ENCODE peak calls at places on chromosome 16, in nine cellular contexts. L, O, K, H, B, G, U, Q and N are unnamed samples.

GRCh38 chr16:71693168-71693567 is 31.3 kb downstream of the PHLPP2 start:
- DNase-seq in L (no peak), O (no peak), K (no peak), H (no peak), B (no peak), G (no peak), U (no peak), Q (no peak), N (no peak)

GRCh38 chr16:55466209-55466608 is 12.8 kb upstream of the MMP2 start:
- DNase-seq in L (no peak), O (no peak), K (no peak), H (no peak), B (no peak), G (no peak), U (no peak), Q (no peak), N (no peak)

GRCh38 chr16:79767597-79768280 is 167.2 kb upstream of the MAF start:
- DNase-seq in L (no peak), O (no peak), K (no peak), H (no peak), B (no peak), G (peak), U (peak), Q (no peak), N (no peak)

GRCh38 chr16:58262592-58262991 is 32.2 kb downstream of the PRSS54 start:
- DNase-seq in L (no peak), O (no peak), K (no peak), H (no peak), B (no peak), G (no peak), U (no peak), Q (no peak), N (no peak)

GRCh38 chr16:29310852-29311314 is 95.6 kb downstream of the NPIPB11 start:
- DNase-seq in L (no peak), O (no peak), K (peak), H (no peak), B (no peak), G (peak), U (no peak), Q (peak), N (no peak)

GRCh38 chr16:49861299-49861698 is 5.4 kb upstream of the ZNF423 start:
- DNase-seq in L (no peak), O (no peak), K (no peak), H (no peak), B (no peak), G (no peak), U (no peak), Q (no peak), N (no peak)

GRCh38 chr16:56350491-56351405 is 74.6 kb downstream of the AMFR start:
- DNase-seq in L (no peak), O (no peak), K (no peak), H (no peak), B (no peak), G (no peak), U (no peak), Q (peak), N (peak)

GRCh38 chr16:1163567-1164055 is 10.7 kb downstream of the CACNA1H start:
- DNase-seq in L (no peak), O (no peak), K (no peak), H (no peak), B (no peak), G (no peak), U (no peak), Q (no peak), N (no peak)

GRCh38 chr16:59593256-59593655 is 859.1 kb upstream of the GOT2 start:
- DNase-seq in L (no peak), O (no peak), K (no peak), H (no peak), B (no peak), G (peak), U (no peak), Q (no peak), N (no peak)

GRCh38 chr16:3020604-3021448 is 658 bp downstream of the TNFRSF12A start:
- DNase-seq in L (peak), O (peak), K (peak), H (peak), B (no peak), G (peak), U (peak), Q (peak), N (peak)

GRCh38 chr16:84999200-84999599 is 12.1 kb downstream of the ZDHHC7 start:
- DNase-seq in L (no peak), O (no peak), K (no peak), H (no peak), B (no peak), G (no peak), U (no peak), Q (no peak), N (no peak)

GRCh38 chr16:318628-319027 is 33.9 kb downstream of the AXIN1 start:
- DNase-seq in L (no peak), O (no peak), K (no peak), H (no peak), B (no peak), G (no peak), U (no peak), Q (no peak), N (no peak)

GRCh38 chr16:61862221-61862620 is 174.0 kb downstream of the CDH8 start:
- DNase-seq in L (no peak), O (no peak), K (no peak), H (no peak), B (no peak), G (no peak), U (no peak), Q (no peak), N (no peak)

GRCh38 chr16:50121721-50122445 is 31.2 kb upstream of the TENT4B start:
- DNase-seq in L (peak), O (peak), K (no peak), H (no peak), B (no peak), G (no peak), U (no peak), Q (no peak), N (no peak)

GRCh38 chr16:85168732-85169256 is 56.5 kb upstream of the CIBAR2 start:
- DNase-seq in L (no peak), O (peak), K (peak), H (no peak), B (no peak), G (peak), U (no peak), Q (peak), N (no peak)

GRCh38 chr16:85778873-85779272 is 20.5 kb downstream of the EMC8 start:
- DNase-seq in L (no peak), O (no peak), K (no peak), H (no peak), B (no peak), G (no peak), U (no peak), Q (peak), N (no peak)

GRCh38 chr16:817001-817906 is 16.7 kb upstream of the GNG13 start:
- DNase-seq in L (no peak), O (no peak), K (no peak), H (no peak), B (no peak), G (no peak), U (no peak), Q (no peak), N (no peak)

GRCh38 chr16:27776556-27776955 is 226.6 kb downstream of the KATNIP start:
- DNase-seq in L (no peak), O (no peak), K (no peak), H (no peak), B (no peak), G (no peak), U (no peak), Q (peak), N (no peak)

GRCh38 chr16:2512920-2513404 is 790 bp upstream of the ATP6V0C start:
- DNase-seq in L (peak), O (no peak), K (no peak), H (no peak), B (no peak), G (no peak), U (no peak), Q (no peak), N (peak)

GRCh38 chr16:88974641-88975215 is 2.3 kb downstream of the CBFA2T3 start:
- DNase-seq in L (no peak), O (no peak), K (no peak), H (no peak), B (no peak), G (no peak), U (no peak), Q (no peak), N (no peak)

GRCh38 chr16:56226187-56226586 is 34.9 kb downstream of the GNAO1 start:
- DNase-seq in L (no peak), O (no peak), K (no peak), H (no peak), B (no peak), G (no peak), U (no peak), Q (no peak), N (no peak)

GRCh38 chr16:48965391-48965790 is 316.2 kb downstream of the CBLN1 start:
- DNase-seq in L (no peak), O (peak), K (no peak), H (no peak), B (no peak), G (no peak), U (no peak), Q (no peak), N (no peak)

GRCh38 chr16:12902511-12903324 is 1.3 kb downstream of the SHISA9 start:
- DNase-seq in L (no peak), O (no peak), K (no peak), H (no peak), B (no peak), G (no peak), U (no peak), Q (no peak), N (no peak)

GRCh38 chr16:57805176-57805575 is 2.9 kb upstream of the KIFC3 start:
- DNase-seq in L (no peak), O (no peak), K (no peak), H (no peak), B (no peak), G (no peak), U (no peak), Q (no peak), N (no peak)

GRCh38 chr16:84497836-84498610 is 6.4 kb downstream of the MEAK7 start:
- DNase-seq in L (no peak), O (no peak), K (no peak), H (no peak), B (no peak), G (no peak), U (no peak), Q (no peak), N (no peak)

GRCh38 chr16:68331879-68332410 is 21.1 kb downstream of the PRMT7 start:
- DNase-seq in L (no peak), O (no peak), K (no peak), H (no peak), B (no peak), G (peak), U (no peak), Q (no peak), N (no peak)

GRCh38 chr16:71675380-71675779 is 49.1 kb downstream of the PHLPP2 start:
- DNase-seq in L (no peak), O (no peak), K (no peak), H (no peak), B (no peak), G (no peak), U (no peak), Q (no peak), N (no peak)

GRCh38 chr16:27723711-27724490 is 174.0 kb downstream of the KATNIP start:
- DNase-seq in L (no peak), O (no peak), K (no peak), H (no peak), B (no peak), G (no peak), U (no peak), Q (peak), N (no peak)

GRCh38 chr16:7849891-7850290 is 517.2 kb downstream of the RBFOX1 start:
- DNase-seq in L (no peak), O (peak), K (no peak), H (no peak), B (no peak), G (no peak), U (no peak), Q (no peak), N (no peak)

GRCh38 chr16:8773537-8773936 is 23.9 kb downstream of the TMEM186 start:
- DNase-seq in L (no peak), O (no peak), K (no peak), H (no peak), B (no peak), G (no peak), U (no peak), Q (no peak), N (no peak)

GRCh38 chr16:58563235-58563634 is 47.9 kb downstream of the SETD6 start:
- DNase-seq in L (no peak), O (no peak), K (no peak), H (no peak), B (no peak), G (peak), U (peak), Q (no peak), N (no peak)

GRCh38 chr16:90008708-90009145 is 10.5 kb downstream of the DBNDD1 start:
- DNase-seq in L (peak), O (no peak), K (no peak), H (peak), B (peak), G (no peak), U (no peak), Q (no peak), N (no peak)

GRCh38 chr16:3282103-3282746 is 1.1 kb upstream of the ZNF263 start:
- DNase-seq in L (no peak), O (peak), K (peak), H (no peak), B (no peak), G (peak), U (no peak), Q (no peak), N (no peak)

GRCh38 chr16:11824362-11824761 is 27.0 kb downstream of the RSL1D1 start:
- DNase-seq in L (no peak), O (no peak), K (no peak), H (no peak), B (no peak), G (peak), U (no peak), Q (no peak), N (peak)

GRCh38 chr16:1823821-1824220 is 2.8 kb downstream of the HAGH start:
- DNase-seq in L (peak), O (peak), K (no peak), H (no peak), B (no peak), G (peak), U (no peak), Q (no peak), N (peak)